ENCODE peak calls at places on chromosomes 5 and 9, in eight cellular contexts. S, C, Q, J, Y, V, U and B are unnamed samples. For H3K27me3, the result is how much of the 10 kb centered on the place peaks cover.

GRCh38 chr9:95101326-95101725 is 216.2 kb downstream of the FANCC start:
- DNase-seq in J (no peak), C (no peak), Y (no peak), Q (peak), V (no peak), U (no peak), S (no peak), B (no peak)

GRCh38 chr9:128101690-128102089 is 25.8 kb downstream of the PTGES2 start:
- DNase-seq in C (no peak), Y (no peak), Q (no peak), U (no peak), S (no peak), V (no peak), J (no peak), B (no peak)

GRCh38 chr5:37837101-37838032 is 2.5 kb downstream of the GDNF start:
- DNase-seq in Y (no peak), Q (peak), S (peak), V (peak), J (peak), C (peak), U (peak), B (peak)

GRCh38 chr5:177494356-177495195 is 2.8 kb downstream of the PDLIM7 start:
- DNase-seq in Q (peak), V (peak), J (peak), S (peak), C (peak), U (peak), Y (no peak), B (peak)

GRCh38 chr5:138979684-138980275 is 104.6 kb upstream of the LRRTM2 start:
- DNase-seq in Y (no peak), S (peak), Q (no peak), J (no peak), C (no peak), V (no peak), U (no peak), B (no peak)

GRCh38 chr9:6055213-6055612 is 39.8 kb upstream of the RANBP6 start:
- DNase-seq in U (peak), C (peak), Q (peak), J (no peak), S (peak), Y (no peak), V (peak), B (peak)

GRCh38 chr9:19517202-19517942 is 108.6 kb downstream of the ACER2 start:
- DNase-seq in C (no peak), U (peak), Q (peak), J (no peak), Y (no peak), V (no peak), S (no peak), B (no peak)

GRCh38 chr9:34190996-34191892 is 12.4 kb downstream of the UBAP1 start:
- DNase-seq in Q (peak), J (no peak), S (no peak), U (peak), V (peak), C (no peak), Y (no peak), B (no peak)

GRCh38 chr9:12681620-12682019 is 11.6 kb upstream of the TYRP1 start:
- DNase-seq in U (no peak), S (no peak), C (no peak), Q (peak), Y (no peak), J (no peak), V (peak), B (peak)

GRCh38 chr5:172766287-172767104 is 4.5 kb downstream of the DUSP1 start:
- DNase-seq in C (peak), S (peak), U (no peak), Q (peak), Y (peak), J (peak), V (peak), B (peak)

GRCh38 chr9:119370816-119371215 is 1.6 kb upstream of the BRINP1 start:
- DNase-seq in C (peak), S (peak), J (no peak), U (peak), Y (no peak), V (peak), Q (peak), B (peak)

GRCh38 chr5:169162407-169162806 is 138.5 kb downstream of the SLIT3 start:
- DNase-seq in U (no peak), C (no peak), J (no peak), Y (no peak), V (no peak), Q (peak), S (no peak), B (peak)

GRCh38 chr9:124800306-124801259 is 23.6 kb downstream of the OLFML2A start:
- DNase-seq in C (peak), S (peak), V (peak), Q (peak), J (peak), Y (no peak), U (no peak), B (no peak)

GRCh38 chr9:99303177-99303576 is 81.1 kb downstream of the SEC61B start:
- DNase-seq in Q (no peak), J (no peak), U (no peak), C (no peak), S (no peak), V (no peak), Y (no peak), B (no peak)

GRCh38 chr5:77631166-77631582 is 7.3 kb downstream of the OTP start:
- DNase-seq in Q (no peak), J (no peak), Y (no peak), U (no peak), V (no peak), S (no peak), C (no peak), B (no peak)

GRCh38 chr5:79200573-79201183 is 35.3 kb upstream of the JMY start:
- DNase-seq in V (peak), Q (no peak), J (no peak), Y (no peak), C (no peak), U (peak), S (no peak), B (peak)

GRCh38 chr5:57277085-57277484 is 103.2 kb downstream of the GPBP1 start:
- DNase-seq in C (no peak), J (no peak), U (no peak), V (peak), Y (no peak), Q (peak), S (no peak), B (no peak)

GRCh38 chr5:52043137-52043536 is 659.9 kb downstream of the ISL1 start:
- DNase-seq in U (no peak), V (no peak), J (no peak), C (no peak), S (no peak), Q (no peak), Y (no peak), B (no peak)

GRCh38 chr9:20209421-20210340 is 412.6 kb downstream of the MLLT3 start:
- DNase-seq in V (no peak), J (no peak), Y (no peak), Q (no peak), C (no peak), S (no peak), U (no peak), B (no peak)

GRCh38 chr5:53381-54174 is 38.4 kb upstream of the PLEKHG4B start:
- DNase-seq in V (peak), S (no peak), J (no peak), C (peak), U (peak), Q (peak), Y (no peak), B (no peak)

GRCh38 chr9:127921592-127922120 is 4.8 kb upstream of the ST6GALNAC4 start:
- DNase-seq in U (peak), V (no peak), S (peak), J (no peak), C (peak), Q (no peak), Y (peak), B (no peak)

GRCh38 chr9:133775951-133776905 is 38.1 kb upstream of the SARDH start:
- DNase-seq in Y (no peak), J (peak), S (no peak), U (no peak), Q (no peak), C (no peak), V (no peak), B (no peak)

GRCh38 chr9:86891091-86891490 is 56.2 kb downstream of the GAS1 start:
- DNase-seq in Y (no peak), C (no peak), V (no peak), Q (no peak), J (no peak), U (no peak), S (no peak), B (no peak)

GRCh38 chr9:33446507-33447403 is 638 bp downstream of the AQP3 start:
- DNase-seq in C (peak), Q (peak), U (peak), S (peak), V (peak), J (no peak), Y (no peak), B (peak)

GRCh38 chr9:84697494-84698114 is 28.1 kb downstream of the NTRK2 start:
- DNase-seq in J (peak), V (peak), Y (no peak), C (peak), U (peak), S (peak), Q (peak), B (peak)

GRCh38 chr9:76701441-76702031 is 62.7 kb upstream of the PCA3 start:
- DNase-seq in Q (no peak), V (no peak), S (no peak), C (no peak), J (no peak), U (peak), Y (no peak), B (no peak)

GRCh38 chr5:122056913-122057312 is 21.1 kb downstream of the LOX start:
- DNase-seq in C (no peak), Y (no peak), J (no peak), S (no peak), Q (no peak), U (no peak), V (no peak), B (no peak)

GRCh38 chr5:149735066-149735465 is 5.0 kb downstream of the PPARGC1B start:
- DNase-seq in U (no peak), C (peak), S (no peak), Q (peak), Y (peak), V (no peak), J (peak), B (peak)

GRCh38 chr5:152288499-152288898 is 116.6 kb downstream of the NMUR2 start:
- DNase-seq in S (no peak), Y (no peak), C (no peak), Q (no peak), V (no peak), J (peak), U (no peak), B (no peak)

GRCh38 chr9:83544002-83544698 is 5.9 kb upstream of the FRMD3 start:
- DNase-seq in S (peak), J (no peak), U (peak), Q (peak), Y (no peak), V (peak), C (peak), B (peak)

GRCh38 chr5:5886812-5887486 is 464.5 kb downstream of the ICE1 start:
- DNase-seq in C (peak), Y (no peak), U (peak), S (no peak), J (no peak), Q (no peak), V (no peak), B (no peak)

GRCh38 chr9:33468797-33469621 is 4.7 kb downstream of the NOL6 start:
- DNase-seq in Q (no peak), V (no peak), C (no peak), S (no peak), Y (peak), J (no peak), U (no peak), B (no peak)

GRCh38 chr5:10354048-10354872 is 765 bp downstream of the MARCHF6 start:
- DNase-seq in V (peak), Q (no peak), Y (no peak), J (no peak), C (peak), U (peak), S (peak), B (peak)

GRCh38 chr5:98076501-98076900 is 697.0 kb upstream of the RGMB start:
- DNase-seq in V (no peak), Q (no peak), U (no peak), J (no peak), Y (no peak), C (no peak), S (no peak), B (no peak)

GRCh38 chr5:108715408-108715807 is 32.3 kb upstream of the FER start:
- DNase-seq in Y (no peak), Q (no peak), S (no peak), J (no peak), U (no peak), C (no peak), V (no peak), B (no peak)

GRCh38 chr9:116002624-116003023 is 151.0 kb upstream of the PAPPA start:
- DNase-seq in U (no peak), V (no peak), S (no peak), J (no peak), Q (peak), Y (no peak), C (no peak), B (no peak)

GRCh38 chr5:141223112-141223783 is at the start of gene PCDHB14:
- DNase-seq in U (peak), Y (no peak), C (no peak), S (no peak), Q (peak), J (no peak), V (peak), B (no peak)

GRCh38 chr9:96420468-96421219 is 2.5 kb upstream of the ZNF367 start:
- DNase-seq in C (peak), S (peak), V (peak), J (peak), U (peak), Q (peak), Y (no peak), B (peak)

GRCh38 chr5:1950096-1950707 is 67.5 kb upstream of the IRX4 start:
- DNase-seq in U (no peak), V (no peak), J (no peak), Q (no peak), C (no peak), S (no peak), Y (no peak), B (no peak)
- H3K27me3 ChIP-seq in U (under half), V (under half), J (under half), Q (under half), C (under half), S (under half), Y (under half), B (under half)

GRCh38 chr5:53071738-53072137 is 37.8 kb downstream of the MOCS2 start:
- DNase-seq in U (no peak), V (peak), S (peak), Q (no peak), J (no peak), C (no peak), Y (no peak), B (no peak)
- TF ChIP-seq CTCF in U (no peak), V (peak), S (no peak), Q (no peak), J (no peak), C (no peak), Y (no peak), B (no peak)

DNA sequence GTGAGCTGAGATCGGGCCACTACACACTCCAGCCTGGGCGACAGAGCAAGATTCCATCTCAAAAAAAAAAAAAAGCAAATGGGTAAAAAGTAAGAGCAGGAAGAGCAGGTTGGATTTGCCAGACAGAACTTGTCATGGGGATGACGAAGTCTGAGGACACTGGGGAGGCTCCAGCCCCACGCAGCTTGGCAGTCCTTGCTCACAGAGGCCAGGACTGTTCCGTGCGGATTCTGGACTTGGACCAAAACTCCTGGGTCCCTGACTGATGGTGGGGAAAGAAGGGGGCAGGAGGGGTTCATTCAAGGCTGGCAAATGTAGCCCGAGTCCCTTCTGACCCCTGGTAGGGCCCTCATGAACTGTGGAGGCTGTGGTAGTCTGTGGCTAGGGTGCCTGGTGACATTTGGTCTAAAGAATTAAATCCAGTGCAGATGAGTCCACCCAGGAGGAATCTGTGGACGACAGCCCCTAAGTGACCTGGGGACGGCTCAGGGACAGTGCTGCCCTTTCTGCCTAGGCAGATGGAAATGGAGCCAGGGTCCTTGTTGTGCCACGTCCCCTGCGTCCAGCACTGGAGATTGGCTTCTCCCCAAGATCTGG is 3.1 kb downstream of the FGD3 start:
- DNase-seq in S (peak), C (no peak), U (no peak), Y (peak), Q (peak), V (no peak), J (no peak), B (no peak)
- H3K27me3 ChIP-seq in S (under half), C (under half), U (under half), Y (under half), Q (under half), V (under half), J (under half), B (under half)

GRCh38 chr5:174570662-174571061 is 153.7 kb upstream of the MSX2 start:
- DNase-seq in Q (no peak), C (no peak), J (no peak), Y (peak), U (no peak), S (no peak), V (peak), B (no peak)

GRCh38 chr5:174573210-174574014 is 151.0 kb upstream of the MSX2 start:
- DNase-seq in Q (no peak), C (no peak), J (no peak), U (peak), V (peak), S (no peak), Y (no peak), B (no peak)

GRCh38 chr5:174575043-174575442 is 149.3 kb upstream of the MSX2 start:
- DNase-seq in U (no peak), V (no peak), C (no peak), Q (no peak), J (no peak), Y (no peak), S (no peak), B (no peak)

GRCh38 chr5:174572591-174572990 is 151.8 kb upstream of the MSX2 start:
- DNase-seq in S (no peak), Y (no peak), C (no peak), J (no peak), V (peak), Q (peak), U (no peak), B (no peak)

GRCh38 chr5:174571662-174572397 is 152.6 kb upstream of the MSX2 start:
- DNase-seq in S (peak), V (peak), J (peak), Y (peak), Q (peak), U (peak), C (peak), B (peak)
- TF ChIP-seq CTCF in S (no peak), V (peak), J (no peak), Y (no peak), Q (no peak), U (no peak), C (no peak), B (peak)

GRCh38 chr5:135576075-135576599 is 2.7 kb downstream of the CXCL14 start:
- DNase-seq in C (no peak), Y (no peak), V (peak), Q (peak), U (peak), J (no peak), S (no peak), B (peak)

GRCh38 chr5:135577421-135577820 is 1.4 kb downstream of the CXCL14 start:
- DNase-seq in Y (no peak), V (no peak), U (no peak), C (no peak), J (no peak), Q (no peak), S (no peak), B (no peak)

GRCh38 chr5:135571902-135572301 is 6.9 kb downstream of the CXCL14 start:
- DNase-seq in V (no peak), Q (no peak), J (no peak), C (no peak), U (no peak), S (no peak), Y (no peak), B (no peak)

GRCh38 chr5:135571210-135571609 is 7.6 kb downstream of the CXCL14 start:
- DNase-seq in V (no peak), J (no peak), U (no peak), C (no peak), Y (no peak), Q (no peak), S (no peak), B (no peak)

GRCh38 chr5:135574493-135574892 is 4.3 kb downstream of the CXCL14 start:
- DNase-seq in Y (no peak), V (no peak), S (no peak), C (no peak), Q (peak), J (no peak), U (no peak), B (no peak)
- H3K27me3 ChIP-seq in Y (under half), V (half or more), S (under half), C (under half), Q (under half), J (under half), U (under half), B (under half)

DNA sequence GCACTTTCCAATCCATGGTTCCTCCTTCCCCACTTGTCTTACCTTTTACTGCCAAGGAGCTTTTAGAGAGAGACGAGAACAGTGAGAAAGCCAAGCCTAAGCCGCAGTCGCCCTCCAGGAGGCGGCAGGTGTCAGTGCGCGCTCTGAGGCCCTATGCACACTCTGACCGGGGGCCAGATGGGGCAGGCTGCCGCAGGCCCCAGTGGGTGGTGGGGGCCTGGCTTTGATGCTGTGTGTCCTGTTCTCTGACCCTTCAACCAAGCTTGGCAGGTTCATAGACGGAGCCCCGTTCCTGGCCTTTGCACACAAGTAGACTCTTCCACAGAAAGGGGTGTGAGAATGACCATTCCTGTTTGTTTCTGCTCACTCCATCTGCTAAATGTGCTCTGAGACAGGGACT is 77.3 kb downstream of the WNK2 start:
- DNase-seq in V (no peak), S (peak), J (no peak), Y (peak), C (no peak), U (peak), Q (no peak), B (no peak)
- TF ChIP-seq CTCF in V (no peak), S (no peak), J (no peak), Y (no peak), C (no peak), U (peak), Q (no peak), B (no peak)

DNA sequence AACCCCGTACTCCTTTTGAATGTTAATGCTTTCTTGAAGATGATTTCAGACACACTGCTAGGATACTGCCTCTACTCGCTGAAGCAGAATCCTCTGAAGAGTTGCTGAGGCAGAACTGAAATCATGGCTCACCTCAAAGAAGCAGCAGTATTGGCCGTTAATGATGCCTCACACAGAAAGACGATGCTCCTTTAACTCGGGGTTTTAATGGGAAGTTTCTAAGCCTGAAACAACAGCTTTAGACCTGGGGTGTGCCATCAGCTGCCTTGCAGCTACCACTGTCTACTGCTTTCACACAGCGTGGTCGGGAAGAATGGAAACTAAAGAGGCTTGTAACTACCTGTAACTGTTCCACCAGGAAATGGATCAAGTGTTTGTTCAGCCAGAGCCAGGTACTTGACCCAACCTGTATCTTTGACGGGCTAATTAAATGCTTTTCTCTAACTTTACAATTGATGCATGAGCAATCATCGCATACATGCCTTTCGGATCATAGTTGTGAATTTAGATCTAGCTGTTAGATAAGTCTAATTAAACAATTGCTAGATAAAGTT is at the start of gene CTXN3:
- DNase-seq in U (peak), S (no peak), C (no peak), V (no peak), Q (peak), Y (no peak), J (no peak), B (no peak)
- H3K27me3 ChIP-seq in U (under half), S (under half), C (under half), V (under half), Q (under half), Y (under half), J (under half), B (under half)

GRCh38 chr9:107137495-107138202 is 145.4 kb upstream of the RAD23B start:
- DNase-seq in C (no peak), V (peak), J (no peak), U (peak), S (no peak), Y (no peak), Q (peak), B (no peak)
- TF ChIP-seq CTCF in C (peak), V (peak), J (peak), U (peak), S (peak), Y (peak), Q (peak), B (peak)